ENCODE peak calls at places on chromosomes 13 and 19, in six cellular contexts. V, D, J, M, F and K are unnamed samples.

GRCh38 chr13:91946498-91947070 is 548.2 kb downstream of the GPC5 start:
- DNase-seq in V (no peak), D (no peak), J (peak; percentile 50), M (peak; percentile 17), F (no peak), K (no peak)

GRCh38 chr19:30784850-30785459 is 412.8 kb downstream of the ZNF536 start:
- DNase-seq in V (peak; percentile 21), D (peak; percentile 40), J (no peak), M (peak; percentile 2), F (peak; percentile 43), K (peak; percentile 47)

GRCh38 chr13:113547248-113547971 is 37.1 kb upstream of the TFDP1 start:
- DNase-seq in V (peak; percentile 65), D (no peak), J (no peak), M (no peak), F (peak; percentile 13), K (no peak)

GRCh38 chr19:14901675-14902260 is 15.8 kb upstream of the OR7A17 start:
- DNase-seq in V (no peak), D (no peak), J (no peak), M (no peak), F (no peak), K (no peak)

GRCh38 chr13:23617551-23618014 is 47.4 kb downstream of the TNFRSF19 start:
- DNase-seq in V (peak; percentile 52), D (no peak), J (no peak), M (no peak), F (no peak), K (no peak)

GRCh38 chr13:94389544-94390351 is 89.7 kb downstream of the DCT start:
- DNase-seq in V (peak; percentile 1), D (no peak), J (no peak), M (no peak), F (no peak), K (no peak)

GRCh38 chr13:100392709-100393630 is 195.6 kb downstream of the GGACT start:
- DNase-seq in V (peak; percentile 100), D (no peak), J (no peak), M (peak; percentile 92), F (peak; percentile 87), K (peak; percentile 33)

GRCh38 chr13:60363288-60363687 is 33.7 kb upstream of the TDRD3 start:
- DNase-seq in V (no peak), D (no peak), J (no peak), M (no peak), F (no peak), K (no peak)

GRCh38 chr13:42753697-42754096 is 27.7 kb upstream of the FAM216B start:
- DNase-seq in V (no peak), D (no peak), J (peak; percentile 4), M (no peak), F (no peak), K (no peak)

GRCh38 chr13:51360489-51360888 is 21.0 kb downstream of the SERPINE3 start:
- DNase-seq in V (no peak), D (no peak), J (no peak), M (no peak), F (no peak), K (no peak)

GRCh38 chr19:21462540-21462939 is 42.9 kb upstream of the ZNF429 start:
- DNase-seq in V (no peak), D (no peak), J (no peak), M (no peak), F (no peak), K (no peak)

GRCh38 chr13:28532226-28533048 is 37.5 kb upstream of the FLT1 start:
- DNase-seq in V (peak; percentile 50), D (no peak), J (no peak), M (no peak), F (no peak), K (no peak)

GRCh38 chr13:43389573-43389972 is 366.2 kb downstream of the DNAJC15 start:
- DNase-seq in V (peak; percentile 12), D (no peak), J (no peak), M (no peak), F (no peak), K (no peak)

GRCh38 chr13:22423261-22423660 is 752.4 kb downstream of the FGF9 start:
- DNase-seq in V (no peak), D (no peak), J (no peak), M (no peak), F (no peak), K (no peak)

GRCh38 chr13:43388282-43389034 is 365.1 kb downstream of the DNAJC15 start:
- DNase-seq in V (no peak), D (no peak), J (peak; percentile 29), M (peak; percentile 16), F (no peak), K (no peak)

GRCh38 chr19:37963190-37963947 is 56.4 kb downstream of the SIPA1L3 start:
- DNase-seq in V (peak; percentile 88), D (no peak), J (no peak), M (no peak), F (peak; percentile 41), K (no peak)

GRCh38 chr13:109918179-109918651 is 131.8 kb upstream of the IRS2 start:
- DNase-seq in V (peak; percentile 54), D (no peak), J (no peak), M (no peak), F (no peak), K (no peak)

GRCh38 chr13:60981407-60981806 is 434.2 kb downstream of the PCDH20 start:
- DNase-seq in V (no peak), D (no peak), J (no peak), M (no peak), F (no peak), K (no peak)

GRCh38 chr13:37001921-37002250 is 1.3 kb downstream of the EXOSC8 start:
- DNase-seq in V (no peak), D (no peak), J (no peak), M (no peak), F (no peak), K (no peak)

GRCh38 chr13:96029002-96029401 is 24.2 kb downstream of the UGGT2 start:
- DNase-seq in V (no peak), D (no peak), J (no peak), M (no peak), F (no peak), K (no peak)

GRCh38 chr19:53868892-53869804 is 1.5 kb downstream of the MYADM start:
- DNase-seq in V (peak; percentile 96), D (peak; percentile 82), J (no peak), M (peak; percentile 20), F (peak; percentile 91), K (peak; percentile 78)

GRCh38 chr19:1871630-1872029 is 8.3 kb upstream of the KLF16 start:
- DNase-seq in V (no peak), D (no peak), J (no peak), M (no peak), F (no peak), K (no peak)

GRCh38 chr19:37218592-37218935 is 550 bp downstream of the ZNF383 start:
- DNase-seq in V (peak; percentile 37), D (no peak), J (no peak), M (no peak), F (no peak), K (no peak)

GRCh38 chr19:29714953-29715694 is at the start of gene C19orf12:
- DNase-seq in V (peak; percentile 60), D (peak; percentile 28), J (peak; percentile 85), M (peak; percentile 63), F (peak; percentile 53), K (peak; percentile 33)

GRCh38 chr19:48991823-48992570 is 1.1 kb downstream of the GYS1 start:
- DNase-seq in V (peak; percentile 92), D (no peak), J (no peak), M (peak; percentile 68), F (peak; percentile 80), K (no peak)

GRCh38 chr19:8208119-8208709 is 956 bp upstream of the CERS4 start:
- DNase-seq in V (no peak), D (no peak), J (no peak), M (no peak), F (no peak), K (no peak)

GRCh38 chr19:38919837-38920528 is 8.0 kb upstream of the CCER2 start:
- DNase-seq in V (no peak), D (no peak), J (no peak), M (no peak), F (no peak), K (no peak)

GRCh38 chr13:31282741-31283455 is 83.1 kb downstream of the B3GLCT start:
- DNase-seq in V (no peak), D (no peak), J (no peak), M (no peak), F (no peak), K (no peak)

GRCh38 chr13:73900591-73900990 is 233.6 kb downstream of the KLF12 start:
- DNase-seq in V (peak; percentile 26), D (no peak), J (no peak), M (no peak), F (no peak), K (no peak)

GRCh38 chr13:69565334-69565733 is 542.3 kb upstream of the ATXN8OS start:
- DNase-seq in V (peak; percentile 6), D (no peak), J (no peak), M (peak; percentile 38), F (no peak), K (no peak)

GRCh38 chr13:91459485-91459884 is 61.1 kb downstream of the GPC5 start:
- DNase-seq in V (no peak), D (no peak), J (no peak), M (no peak), F (no peak), K (no peak)

GRCh38 chr13:38024431-38024830 is 154.9 kb upstream of the TRPC4 start:
- DNase-seq in V (peak; percentile 62), D (no peak), J (no peak), M (no peak), F (no peak), K (no peak)

GRCh38 chr13:98940325-98940724 is 37.5 kb downstream of the DOCK9 start:
- DNase-seq in V (no peak), D (no peak), J (no peak), M (no peak), F (no peak), K (no peak)